ENCODE peak calls at places on chromosomes 3 and 15, in eight cellular contexts. S is H1, D is WTC11, Q is esophagus squamous epithelium, E is H9, H is IMR-90, M is upper lobe of right lung, G is astrocyte. A is an unnamed sample.

GRCh38 chr3:133437391-133438093 is 37.7 kb downstream of the BFSP2 start:
- DNase-seq in S (no peak), D (no peak), Q (no peak), E (no peak), H (peak), M (no peak), G (peak), A (no peak)

GRCh38 chr3:10600159-10601125 is 95.1 kb upstream of the ATP2B2 start:
- DNase-seq in S (no peak), D (no peak), Q (no peak), E (no peak), H (no peak), M (no peak), G (peak), A (no peak)

GRCh38 chr15:95296626-95297025 is 1033.9 kb upstream of the NR2F2 start:
- DNase-seq in S (no peak), D (no peak), Q (no peak), E (no peak), H (no peak), M (no peak), G (no peak), A (no peak)

GRCh38 chr3:119817071-119817470 is 35.2 kb downstream of the NR1I2 start:
- DNase-seq in S (no peak), D (no peak), Q (no peak), E (no peak), H (no peak), M (no peak), G (no peak), A (no peak)

GRCh38 chr15:67068724-67069400 is 3.5 kb downstream of the SMAD3 start:
- DNase-seq in S (no peak), D (no peak), Q (no peak), E (no peak), H (peak), M (no peak), G (no peak), A (no peak)

GRCh38 chr3:178048768-178049167 is 487.5 kb upstream of the KCNMB2 start:
- DNase-seq in S (no peak), D (no peak), Q (no peak), E (no peak), H (peak), M (no peak), G (no peak), A (no peak)

GRCh38 chr3:9250236-9250635 is 790 bp upstream of the SRGAP3 start:
- DNase-seq in S (no peak), D (no peak), Q (no peak), E (peak), H (no peak), M (no peak), G (no peak), A (no peak)

GRCh38 chr15:30877070-30877469 is 26.6 kb upstream of the FAN1 start:
- DNase-seq in S (no peak), D (no peak), Q (no peak), E (no peak), H (no peak), M (no peak), G (no peak), A (no peak)

GRCh38 chr3:42036483-42036823 is 54.7 kb upstream of the TRAK1 start:
- DNase-seq in S (no peak), D (no peak), Q (no peak), E (no peak), H (peak), M (no peak), G (peak), A (no peak)

GRCh38 chr3:193563999-193564398 is 9.3 kb upstream of the ATP13A4 start:
- DNase-seq in S (no peak), D (peak), Q (no peak), E (peak), H (no peak), M (no peak), G (no peak), A (no peak)

GRCh38 chr3:159239054-159239453 is 437.2 kb downstream of the MFSD1 start:
- DNase-seq in S (no peak), D (no peak), Q (no peak), E (no peak), H (no peak), M (no peak), G (peak), A (no peak)

GRCh38 chr3:187209501-187209900 is 12.2 kb downstream of the RTP1 start:
- DNase-seq in S (no peak), D (no peak), Q (no peak), E (no peak), H (no peak), M (no peak), G (no peak), A (no peak)

GRCh38 chr3:139353920-139354556 is 10.2 kb downstream of the MRPS22 start:
- DNase-seq in S (no peak), D (no peak), Q (no peak), E (no peak), H (peak), M (no peak), G (peak), A (no peak)

GRCh38 chr3:173221010-173221409 is 80.0 kb upstream of the SPATA16 start:
- DNase-seq in S (no peak), D (no peak), Q (no peak), E (no peak), H (no peak), M (no peak), G (no peak), A (no peak)

GRCh38 chr3:28376424-28376823 is 27.8 kb upstream of the AZI2 start:
- DNase-seq in S (no peak), D (no peak), Q (no peak), E (no peak), H (peak), M (no peak), G (peak), A (no peak)

GRCh38 chr15:93762051-93762450 is 469.3 kb upstream of the MCTP2 start:
- DNase-seq in S (no peak), D (no peak), Q (no peak), E (no peak), H (no peak), M (no peak), G (no peak), A (no peak)

GRCh38 chr15:58520464-58520863 is 88.7 kb downstream of the LIPC start:
- DNase-seq in S (no peak), D (no peak), Q (no peak), E (no peak), H (no peak), M (no peak), G (no peak), A (no peak)

GRCh38 chr3:101819649-101820202 is 29.6 kb upstream of the NFKBIZ start:
- DNase-seq in S (no peak), D (no peak), Q (no peak), E (no peak), H (no peak), M (no peak), G (no peak), A (no peak)

GRCh38 chr3:53730565-53730964 is 115.7 kb downstream of the CHDH start:
- DNase-seq in S (no peak), D (no peak), Q (no peak), E (no peak), H (no peak), M (no peak), G (peak), A (no peak)

GRCh38 chr3:53252105-53252946 is 3.5 kb downstream of the TKT start:
- DNase-seq in S (no peak), D (peak), Q (no peak), E (no peak), H (no peak), M (no peak), G (peak), A (no peak)

GRCh38 chr3:156816091-156816793 is 9.9 kb upstream of the LEKR1 start:
- DNase-seq in S (no peak), D (peak), Q (no peak), E (peak), H (peak), M (peak), G (peak), A (no peak)

GRCh38 chr15:22961661-22962221 is 18.4 kb downstream of the CYFIP1 start:
- DNase-seq in S (no peak), D (no peak), Q (no peak), E (no peak), H (peak), M (no peak), G (peak), A (no peak)

GRCh38 chr15:101110681-101111569 is 140.9 kb downstream of the CHSY1 start:
- DNase-seq in S (no peak), D (no peak), Q (no peak), E (peak), H (no peak), M (no peak), G (no peak), A (no peak)

GRCh38 chr15:80695911-80696651 is 971 bp downstream of the ABHD17C start:
- DNase-seq in S (peak), D (peak), Q (no peak), E (no peak), H (no peak), M (peak), G (no peak), A (no peak)

DNA sequence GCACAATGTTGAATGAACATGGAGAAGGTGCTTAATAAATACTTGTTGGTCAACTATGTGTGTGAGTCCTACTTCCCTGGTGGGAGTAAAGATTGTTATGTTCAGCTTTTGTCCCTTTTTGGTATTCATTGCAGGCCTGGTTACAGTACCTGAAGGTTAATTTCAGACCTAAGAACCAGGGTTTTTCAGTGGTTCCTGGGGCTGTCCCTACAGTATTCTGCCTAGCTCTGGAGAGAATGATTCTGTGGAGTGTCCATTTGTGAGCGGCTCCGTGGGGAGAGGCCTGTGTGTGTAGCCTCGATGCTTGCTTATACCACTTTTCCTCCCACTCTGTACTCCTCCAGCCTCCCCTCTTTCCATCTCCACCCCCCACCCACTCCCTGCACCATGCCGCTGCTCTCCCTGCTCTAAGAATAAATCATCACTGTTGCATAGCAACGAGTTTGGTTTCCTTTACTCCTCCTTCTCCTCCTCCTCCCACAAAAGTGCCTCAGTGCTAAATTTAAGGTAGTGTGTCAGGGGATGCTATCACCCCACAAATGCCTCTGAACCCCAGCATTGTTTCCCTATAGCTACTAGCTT is 150.6 kb upstream of the ROPN1 start:
- DNase-seq in S (no peak), D (no peak), Q (no peak), E (no peak), H (no peak), M (no peak), G (peak), A (no peak)
- TF ChIP-seq CTCF in S (no peak), D (no peak), Q (no peak), E (no peak), H (no peak), M (no peak), G (no peak), A (no peak)

GRCh38 chr3:50297384-50297775 is 1.8 kb downstream of the HYAL3 start:
- DNase-seq in S (no peak), D (no peak), Q (no peak), E (no peak), H (no peak), M (no peak), G (no peak), A (no peak)

GRCh38 chr3:50298836-50299637 is at the start of the genes HYAL3 and NAA80:
- DNase-seq in S (peak), D (peak), Q (peak), E (peak), H (peak), M (peak), G (peak), A (peak)

GRCh38 chr3:50296721-50297383 is 2.4 kb downstream of the HYAL3 start:
- DNase-seq in S (no peak), D (no peak), Q (no peak), E (no peak), H (no peak), M (no peak), G (no peak), A (no peak)

GRCh38 chr3:50299638-50299928 is 378 bp upstream of the HYAL3 start:
- DNase-seq in S (no peak), D (no peak), Q (no peak), E (no peak), H (no peak), M (no peak), G (no peak), A (no peak)

DNA sequence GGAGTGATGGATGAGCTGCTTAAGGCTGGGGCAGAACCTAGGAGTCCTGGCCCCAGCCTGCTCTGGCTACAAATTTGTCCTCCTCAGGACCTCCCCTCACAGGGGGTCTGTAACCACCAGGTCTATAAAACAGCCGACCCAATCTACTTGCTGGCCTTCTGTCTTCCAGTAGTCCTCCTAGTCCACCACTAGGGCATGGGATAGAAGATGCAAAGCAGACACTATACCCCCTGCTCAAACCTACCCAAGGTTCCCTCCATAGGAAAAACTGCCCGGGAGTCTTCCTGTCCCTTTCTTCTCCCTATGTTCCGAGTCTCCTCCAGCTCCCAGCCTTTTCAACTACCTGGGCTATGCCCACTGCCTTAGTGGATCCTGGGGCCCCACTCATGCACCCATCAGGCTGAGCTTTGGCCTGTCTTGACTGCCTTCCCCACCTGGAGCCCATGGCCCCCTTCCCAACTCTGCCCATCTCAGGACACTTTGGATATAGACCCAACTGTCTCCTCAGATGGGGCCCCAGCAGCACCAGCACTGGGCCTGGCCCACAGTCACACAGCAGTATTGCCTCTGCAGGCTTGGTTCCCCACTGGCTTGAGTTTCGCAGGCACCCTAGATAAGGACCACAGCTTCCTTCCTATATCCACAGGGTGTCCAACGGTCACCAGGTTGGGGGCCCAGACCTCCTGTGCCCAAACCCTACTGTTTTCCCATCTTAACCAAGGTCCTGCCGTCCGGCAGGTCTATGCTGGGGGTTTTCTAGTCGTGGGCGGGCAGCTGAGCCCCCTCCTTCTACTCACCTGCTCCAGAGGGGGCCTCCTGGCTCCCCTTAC is 1.1 kb downstream of the HYAL3 start:
- DNase-seq in S (peak), D (no peak), Q (no peak), E (no peak), H (no peak), M (no peak), G (no peak), A (no peak)
- TF ChIP-seq CTCF in S (peak), D (no peak), Q (no peak), E (peak), H (peak), M (peak), G (peak), A (peak)

GRCh38 chr3:33373082-33373437 is 67.1 kb downstream of the UBP1 start:
- DNase-seq in S (no peak), D (no peak), Q (no peak), E (no peak), H (no peak), M (no peak), G (no peak), A (no peak)
- TF ChIP-seq CTCF in S (no peak), D (no peak), Q (no peak), E (no peak), H (no peak), M (no peak), G (no peak), A (no peak)

GRCh38 chr3:14925729-14926591 is 21.4 kb upstream of the NR2C2 start:
- DNase-seq in S (peak), D (no peak), Q (no peak), E (peak), H (peak), M (peak), G (peak), A (no peak)
- TF ChIP-seq CTCF in S (peak), D (peak), Q (peak), E (peak), H (peak), M (peak), G (peak), A (peak)

GRCh38 chr3:154422694-154423093 is 7.3 kb downstream of the GPR149 start:
- DNase-seq in S (no peak), D (no peak), Q (no peak), E (no peak), H (no peak), M (no peak), G (no peak), A (no peak)

GRCh38 chr3:154427685-154428291 is 2.2 kb downstream of the GPR149 start:
- DNase-seq in S (peak), D (peak), Q (no peak), E (peak), H (no peak), M (peak), G (no peak), A (no peak)

GRCh38 chr3:154431043-154431442 is 1.1 kb upstream of the GPR149 start:
- DNase-seq in S (no peak), D (no peak), Q (no peak), E (no peak), H (no peak), M (no peak), G (no peak), A (no peak)

GRCh38 chr3:154430014-154430413 is at the start of gene GPR149:
- DNase-seq in S (no peak), D (peak), Q (no peak), E (peak), H (no peak), M (no peak), G (no peak), A (no peak)

GRCh38 chr3:154428369-154429206 is 1.4 kb downstream of the GPR149 start:
- DNase-seq in S (peak), D (peak), Q (no peak), E (peak), H (no peak), M (peak), G (no peak), A (no peak)
- TF ChIP-seq CTCF in S (no peak), D (no peak), Q (no peak), E (peak), H (no peak), M (no peak), G (no peak), A (no peak)

GRCh38 chr3:161555367-161555766 is 58.8 kb downstream of the OTOL1 start:
- DNase-seq in S (no peak), D (no peak), Q (no peak), E (no peak), H (no peak), M (no peak), G (no peak), A (no peak)
- TF ChIP-seq CTCF in S (no peak), D (no peak), Q (no peak), E (no peak), H (no peak), M (no peak), G (no peak), A (no peak)

DNA sequence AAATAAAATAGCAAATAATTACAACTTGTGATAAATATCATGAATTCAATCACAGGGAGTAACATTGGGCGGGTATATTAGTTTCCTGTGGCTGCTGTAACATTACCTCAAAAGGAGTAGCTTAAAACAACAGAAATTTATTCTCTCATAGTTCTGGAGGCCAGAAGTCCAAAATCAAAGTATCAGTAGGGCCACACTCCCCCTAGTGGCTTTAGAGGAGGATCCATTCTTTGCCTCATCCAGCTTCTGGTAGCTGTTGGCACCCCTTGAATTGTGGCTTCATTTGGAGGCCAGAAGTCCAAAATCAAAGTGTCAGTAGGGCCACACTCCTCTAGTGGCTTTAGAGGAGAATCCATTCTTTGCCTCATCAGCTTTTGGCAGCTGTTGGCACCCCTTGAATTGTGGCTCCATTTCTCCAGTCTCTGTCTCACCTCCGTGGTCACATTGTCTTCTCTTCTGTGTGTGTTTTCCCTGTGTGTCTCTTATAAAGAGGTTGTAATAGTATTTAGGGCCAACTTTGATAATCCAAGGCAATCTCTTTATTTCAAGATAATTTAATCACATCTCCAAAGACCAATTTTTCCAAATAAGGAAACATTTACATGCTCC is 3.1 kb upstream of the CFAP20DC start:
- DNase-seq in S (no peak), D (no peak), Q (no peak), E (peak), H (peak), M (no peak), G (peak), A (no peak)
- TF ChIP-seq CTCF in S (peak), D (peak), Q (peak), E (peak), H (peak), M (peak), G (peak), A (peak)

GRCh38 chr15:53130943-53131342 is 340.8 kb upstream of the ONECUT1 start:
- DNase-seq in S (no peak), D (no peak), Q (no peak), E (no peak), H (no peak), M (no peak), G (no peak), A (no peak)
- TF ChIP-seq CTCF in S (peak), D (no peak), Q (no peak), E (no peak), H (no peak), M (no peak), G (no peak), A (no peak)

A was measured in type B pancreatic cell.